ENCODE peak calls at places on chromosome 4, in four cellular contexts. I, K, R and X are unnamed samples.

GRCh38 chr4:75698162-75698962 is 25.2 kb upstream of the G3BP2 start:
- DNase-seq in I (no peak), K (peak), R (no peak), X (no peak)

GRCh38 chr4:16893141-16893571 is 5.3 kb downstream of the LDB2 start:
- DNase-seq in I (no peak), K (no peak), R (no peak), X (no peak)

GRCh38 chr4:40916218-40916555 is 166.4 kb downstream of the NSUN7 start:
- DNase-seq in I (no peak), K (no peak), R (no peak), X (no peak)

GRCh38 chr4:78692815-78693156 is 83.4 kb upstream of the BMP2K start:
- DNase-seq in I (no peak), K (no peak), R (no peak), X (no peak)

GRCh38 chr4:27003602-27004238 is 143.1 kb downstream of the STIM2 start:
- DNase-seq in I (no peak), K (no peak), R (no peak), X (no peak)

GRCh38 chr4:38204317-38205060 is 244.3 kb downstream of the PTTG2 start:
- DNase-seq in I (no peak), K (no peak), R (no peak), X (no peak)

GRCh38 chr4:33184684-33185083 is 2464.5 kb downstream of the PCDH7 start:
- DNase-seq in I (no peak), K (peak), R (no peak), X (no peak)

GRCh38 chr4:7089211-7089964 is 21.5 kb upstream of the GRPEL1 start:
- DNase-seq in I (no peak), K (no peak), R (no peak), X (no peak)

GRCh38 chr4:103802766-103803165 is 83.0 kb upstream of the TACR3 start:
- DNase-seq in I (no peak), K (no peak), R (no peak), X (no peak)

GRCh38 chr4:183455431-183456145 is 11.2 kb downstream of the CDKN2AIP start:
- DNase-seq in I (no peak), K (no peak), R (no peak), X (no peak)
- TF ChIP-seq ZNF274 in I (no peak), K (no peak), R (no peak), X (no peak)

GRCh38 chr4:602559-602942 is 22.8 kb upstream of the PDE6B start:
- DNase-seq in I (peak), K (no peak), R (peak), X (peak)
- TF ChIP-seq SUZ12 in I (no peak), K (no peak), R (no peak), X (no peak)

GRCh38 chr4:71251266-71251665 is 87.6 kb upstream of the SLC4A4 start:
- DNase-seq in I (no peak), K (no peak), R (no peak), X (no peak)
- TF ChIP-seq ZNF274 in I (no peak), K (no peak), R (no peak), X (no peak)

DNA sequence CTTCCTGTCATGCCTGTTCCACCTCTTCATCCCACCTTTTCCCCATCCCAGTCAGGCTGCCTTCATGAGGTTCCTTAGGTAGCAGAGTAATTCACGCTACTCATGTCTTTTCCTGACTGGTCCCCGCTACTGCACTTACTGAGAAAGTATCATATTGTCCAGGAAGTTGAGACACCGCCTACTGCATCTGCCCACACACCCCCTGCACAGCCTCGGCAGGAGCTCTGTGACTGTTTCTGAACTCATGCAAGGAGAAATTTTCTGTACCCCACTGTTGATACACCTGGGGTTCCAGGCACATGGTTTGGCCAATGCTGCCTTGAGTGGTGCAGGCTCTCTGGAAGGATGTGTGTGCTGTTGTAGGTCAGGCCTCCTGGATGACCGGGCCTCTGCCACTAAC is 39.6 kb downstream of the HADH start:
- DNase-seq in I (no peak), K (no peak), R (no peak), X (no peak)
- TF ChIP-seq SUZ12 in I (no peak), K (no peak), R (no peak), X (no peak)

DNA sequence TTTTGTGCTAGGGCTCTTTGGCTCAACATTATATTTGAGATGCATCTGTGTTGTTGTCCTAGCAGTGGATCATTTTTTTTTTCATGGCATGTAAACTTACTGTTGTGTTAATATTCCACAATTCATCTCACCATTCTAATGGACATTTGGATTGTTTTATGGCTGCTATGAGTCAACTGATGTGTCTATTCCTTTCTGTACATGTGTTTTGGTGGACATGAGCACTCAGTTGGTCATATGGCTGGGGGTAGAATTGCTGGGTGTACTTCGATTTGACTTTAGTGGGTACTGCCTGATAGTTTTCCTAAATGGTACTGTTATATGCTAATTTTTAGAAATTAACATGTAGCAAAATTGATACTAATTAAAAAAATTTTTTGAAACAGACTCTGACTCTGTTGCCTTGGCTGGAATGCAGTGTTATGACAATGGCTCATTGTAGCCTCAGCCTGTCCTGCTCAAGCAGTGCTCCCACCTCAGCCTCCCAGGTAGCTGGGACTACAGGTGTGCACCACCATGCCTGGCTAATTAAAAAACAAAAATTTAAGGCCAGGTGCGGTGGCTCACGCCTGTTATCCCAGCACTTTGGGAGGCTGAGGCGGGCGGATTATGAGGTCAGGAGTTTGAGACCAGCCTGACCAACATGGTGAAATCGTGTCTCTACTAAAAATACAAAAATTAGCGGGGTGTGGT is 9.0 kb downstream of the FAM193A start:
- DNase-seq in I (no peak), K (no peak), R (no peak), X (no peak)
- TF ChIP-seq ZNF274 in I (no peak), K (no peak), R (no peak), X (no peak)